ENCODE peak calls at places on chromosome 19, in nine cellular contexts. L, G, O, I, B, C, K, Y and Q are unnamed samples.

GRCh38 chr19:29934781-29935180 is 7.3 kb upstream of the URI1 start:
- DNase-seq in L (no peak), Y (no peak), I (no peak), K (no peak), C (no peak), B (no peak), O (no peak), G (no peak), Q (no peak)

GRCh38 chr19:29084266-29084665 is 128.7 kb downstream of the UQCRFS1 start:
- DNase-seq in I (no peak), K (no peak), O (no peak), B (no peak), C (no peak), Y (no peak), G (no peak), L (no peak), Q (peak; percentile 7)

GRCh38 chr19:48424694-48425219 is 21.0 kb upstream of the GRWD1 start:
- DNase-seq in B (no peak), K (no peak), G (no peak), O (no peak), L (no peak), I (no peak), Y (no peak), C (no peak), Q (peak; percentile 72)

GRCh38 chr19:49468746-49469447 is 5.1 kb upstream of the FLT3LG start:
- DNase-seq in G (peak; percentile 75), K (no peak), L (peak; percentile 67), B (peak; percentile 89), Y (peak; percentile 80), C (peak; percentile 88), O (peak; percentile 92), I (peak; percentile 98), Q (peak; percentile 66)

GRCh38 chr19:48749571-48750198 is 2.8 kb downstream of the FUT1 start:
- DNase-seq in Y (no peak), L (no peak), G (no peak), K (no peak), O (no peak), B (no peak), I (no peak), C (no peak), Q (no peak)

GRCh38 chr19:29741776-29742175 is 26.7 kb upstream of the C19orf12 start:
- DNase-seq in O (no peak), B (no peak), L (no peak), C (no peak), G (no peak), I (no peak), Y (no peak), K (peak; percentile 10), Q (no peak)

GRCh38 chr19:36460046-36460445 is 29.3 kb downstream of the ZNF566 start:
- DNase-seq in B (no peak), Y (no peak), K (no peak), C (no peak), L (no peak), I (no peak), O (no peak), G (no peak), Q (no peak)

GRCh38 chr19:4233282-4233853 is 4.0 kb downstream of the EBI3 start:
- DNase-seq in C (peak; percentile 49), G (no peak), L (peak; percentile 53), B (peak; percentile 81), O (peak; percentile 91), K (peak; percentile 77), Y (peak; percentile 36), I (peak; percentile 42), Q (peak; percentile 30)

GRCh38 chr19:46402725-46403124 is 10.6 kb downstream of the CCDC8 start:
- DNase-seq in B (peak; percentile 26), K (no peak), Y (no peak), G (no peak), C (no peak), I (no peak), O (peak; percentile 46), L (no peak), Q (no peak)

GRCh38 chr19:39590265-39590664 is 12.1 kb upstream of the LGALS13 start:
- DNase-seq in G (no peak), Y (no peak), L (no peak), I (no peak), O (no peak), B (no peak), C (no peak), K (no peak), Q (peak; percentile 14)

GRCh38 chr19:58361900-58362271 is 665 bp downstream of the ZNF497 start:
- DNase-seq in L (no peak), Y (peak; percentile 45), I (no peak), C (no peak), K (peak; percentile 86), B (peak; percentile 85), O (peak; percentile 87), G (no peak), Q (peak; percentile 72)

GRCh38 chr19:41769608-41770007 is 14.3 kb downstream of the CEACAM6 start:
- DNase-seq in L (no peak), G (no peak), O (no peak), I (no peak), K (no peak), B (no peak), C (no peak), Y (no peak), Q (no peak)
- H3K27ac ChIP-seq in L (no peak overlapping the region), G (no peak overlapping the region), O (no peak overlapping the region), I (no peak overlapping the region), K (no peak overlapping the region), B (no peak overlapping the region), C (no peak overlapping the region), Y (no peak overlapping the region), Q (no peak overlapping the region)

DNA sequence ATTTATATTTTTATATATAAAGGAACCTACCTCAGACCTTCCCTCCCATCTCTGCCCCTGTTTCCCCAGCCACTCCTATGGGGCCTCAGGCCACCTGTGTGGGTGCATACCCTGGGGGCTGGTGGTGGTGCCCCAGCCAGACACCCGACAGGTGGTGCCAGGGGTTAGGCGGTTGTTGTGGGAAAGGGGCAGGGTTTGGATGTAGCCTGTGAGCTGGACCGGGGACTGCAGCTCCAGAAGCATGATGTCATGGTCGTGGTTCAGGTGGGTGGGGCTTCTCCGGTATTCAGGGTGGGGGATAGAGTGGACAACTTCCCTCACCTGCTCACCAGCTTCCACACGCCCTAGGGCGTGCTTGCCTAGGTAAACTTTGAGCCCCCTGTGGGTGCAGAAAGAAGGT is 5.2 kb downstream of the KLK13 start:
- DNase-seq in I (no peak), L (no peak), G (no peak), B (no peak), C (no peak), K (no peak), O (no peak), Y (no peak), Q (no peak)
- H3K27me3 ChIP-seq in I (no peaks in the 10 kb centered on the region), L (peaks cover 8% of the 10 kb centered on the region), G (no peaks in the 10 kb centered on the region), B (no peaks in the 10 kb centered on the region), C (peaks cover 17% of the 10 kb centered on the region), K (peaks cover 30% of the 10 kb centered on the region), O (peaks cover 10% of the 10 kb centered on the region), Y (peaks cover 57% of the 10 kb centered on the region), Q (no peaks in the 10 kb centered on the region)

GRCh38 chr19:35318679-35319448 is 10.1 kb upstream of the CD22 start:
- DNase-seq in O (peak; percentile 91), C (no peak), L (peak; percentile 32), K (peak; percentile 84), G (no peak), B (peak; percentile 82), Y (peak; percentile 40), I (no peak), Q (peak; percentile 58)
- H3K4me3 ChIP-seq in O (no peak overlapping the region), C (no peak overlapping the region), L (no peak overlapping the region), K (no peak overlapping the region), G (no peak overlapping the region), B (no peak overlapping the region), Y (no peak overlapping the region), I (no peak overlapping the region), Q (no peak overlapping the region)

GRCh38 chr19:10760268-10760944 is 42.5 kb downstream of the DNM2 start:
- DNase-seq in C (peak; percentile 19), G (no peak), K (no peak), B (no peak), O (no peak), Y (no peak), L (no peak), I (no peak), Q (peak; percentile 15)
- H3K27ac ChIP-seq in C (peak overlapping the region; percentile 84), G (peak overlapping the region; percentile 70), K (peak overlapping the region; percentile 61), B (no peak overlapping the region), O (peak overlapping the region; percentile 88), Y (peak overlapping the region; percentile 95), L (peak overlapping the region; percentile 95), I (peak overlapping the region; percentile 60), Q (peak overlapping the region; percentile 48)

GRCh38 chr19:47419037-47419783 is at the start of gene MEIS3:
- DNase-seq in I (no peak), K (no peak), B (no peak), L (no peak), O (no peak), Y (no peak), C (no peak), G (no peak), Q (no peak)
- H3K27me3 ChIP-seq in I (peaks cover 75% of the 10 kb centered on the region), K (peaks cover 59% of the 10 kb centered on the region), B (peaks cover 2% of the 10 kb centered on the region), L (peaks cover 57% of the 10 kb centered on the region), O (peaks cover 46% of the 10 kb centered on the region), Y (peaks cover 98% of the 10 kb centered on the region), C (peaks cover 29% of the 10 kb centered on the region), G (no peaks in the 10 kb centered on the region), Q (peaks cover 23% of the 10 kb centered on the region)

GRCh38 chr19:19304186-19304975 is 15.9 kb downstream of the SUGP1 start:
- DNase-seq in K (no peak), Y (peak; percentile 41), C (no peak), G (no peak), L (no peak), O (no peak), B (no peak), I (no peak), Q (no peak)
- H3K4me3 ChIP-seq in K (no peak overlapping the region), Y (no peak overlapping the region), C (no peak overlapping the region), G (no peak overlapping the region), L (no peak overlapping the region), O (no peak overlapping the region), B (no peak overlapping the region), I (no peak overlapping the region), Q (no peak overlapping the region)

DNA sequence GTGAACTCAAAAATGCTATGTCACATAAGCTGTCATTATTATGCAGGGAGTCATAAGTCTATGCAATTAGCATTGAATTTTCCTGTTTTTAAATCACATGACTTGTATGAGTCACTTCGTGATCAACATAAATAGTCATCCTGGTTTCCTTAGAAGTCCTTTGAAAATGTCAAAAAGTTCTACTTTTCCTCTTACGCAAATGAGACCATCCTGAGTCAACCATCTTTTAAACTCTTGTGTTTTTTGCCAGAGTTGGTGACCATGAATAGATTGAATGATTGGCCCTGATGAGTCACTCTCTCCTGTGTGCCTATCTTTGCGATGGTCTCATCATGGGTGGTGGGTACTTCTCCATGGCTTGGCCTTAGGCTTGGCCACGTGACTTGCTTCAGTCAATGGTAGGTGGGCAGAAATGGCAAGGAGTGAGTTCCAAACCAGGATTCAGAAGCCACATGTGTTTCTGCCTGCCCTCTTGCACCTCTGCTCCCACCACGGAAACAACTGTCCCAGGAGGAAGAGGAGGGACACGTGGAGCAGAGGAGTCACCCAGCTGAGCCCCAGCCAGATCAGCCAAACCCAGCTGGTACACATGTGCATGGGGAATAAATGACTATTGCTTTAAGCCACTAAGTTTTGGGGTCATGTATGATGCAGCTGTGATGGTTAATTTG is 123.5 kb upstream of the CACNA1A start:
- DNase-seq in G (no peak), B (no peak), K (no peak), I (no peak), O (peak; percentile 12), Y (no peak), C (no peak), L (no peak), Q (peak; percentile 7)
- H3K27ac ChIP-seq in G (no peak overlapping the region), B (no peak overlapping the region), K (no peak overlapping the region), I (no peak overlapping the region), O (no peak overlapping the region), Y (no peak overlapping the region), C (no peak overlapping the region), L (no peak overlapping the region), Q (no peak overlapping the region)